ENCODE peak calls at places on chromosomes 1 and 21, in five cellular contexts. B is stimulated activated CD8-positive, alpha-beta memory T cell treated with anti-CD3 and anti-CD28 coated beads, Interleukin-2, amount 100 ng/mL, for 1 hour; Z is retina; T is bronchial epithelial cell; V is fibroblast of the conjunctiva. A is an unnamed sample.

GRCh38 chr1:201636065-201636464 is 97.1 kb downstream of the NAV1 start:
- DNase-seq in B (no peak), T (no peak), V (no peak), Z (no peak), A (no peak)

GRCh38 chr1:185376288-185376687 is 59.2 kb upstream of the IVNS1ABP start:
- DNase-seq in Z (no peak), B (no peak), T (no peak), V (no peak), A (no peak)

GRCh38 chr1:78840447-78841251 is 165.9 kb downstream of the ADGRL4 start:
- DNase-seq in B (no peak), T (peak), Z (peak), V (peak), A (peak)

GRCh38 chr1:18407166-18408045 is 73.3 kb upstream of the KLHDC7A start:
- DNase-seq in B (no peak), T (no peak), Z (no peak), V (no peak), A (no peak)

GRCh38 chr1:63041660-63042059 is 257.7 kb downstream of the ATG4C start:
- DNase-seq in V (no peak), T (no peak), B (no peak), Z (no peak), A (no peak)

GRCh38 chr1:116508984-116509980 is 61.5 kb downstream of the CD58 start:
- DNase-seq in T (peak), V (peak), B (no peak), Z (no peak), A (peak)

GRCh38 chr1:234644928-234645327 is 35.0 kb upstream of the IRF2BP2 start:
- DNase-seq in V (no peak), Z (no peak), B (no peak), T (no peak), A (no peak)

GRCh38 chr1:92096317-92096716 is 16.2 kb downstream of the BTBD8 start:
- DNase-seq in B (no peak), V (no peak), T (peak), Z (no peak), A (no peak)

GRCh38 chr21:21200103-21200938 is 202.1 kb downstream of the NCAM2 start:
- DNase-seq in B (no peak), V (peak), Z (no peak), T (peak), A (peak)

GRCh38 chr1:29082519-29082918 is 41.2 kb downstream of the TMEM200B start:
- DNase-seq in Z (no peak), V (no peak), B (no peak), T (no peak), A (no peak)

GRCh38 chr1:19923953-19924346 is 533 bp upstream of the PLA2G2E start:
- DNase-seq in V (no peak), B (no peak), Z (no peak), T (no peak), A (no peak)

GRCh38 chr1:162366671-162367070 is 10.0 kb downstream of the SPATA46 start:
- DNase-seq in V (no peak), B (no peak), T (no peak), Z (no peak), A (no peak)

GRCh38 chr21:37393030-37393429 is 26.5 kb downstream of the DYRK1A start:
- DNase-seq in Z (no peak), T (no peak), B (no peak), V (no peak), A (no peak)

GRCh38 chr21:33578959-33579542 is 9.4 kb downstream of the DONSON start:
- DNase-seq in V (no peak), Z (no peak), T (peak), B (no peak), A (no peak)

A was measured in brain pericyte.